ENCODE peak calls at places on chromosomes 2 and 18, in seven cellular contexts. P is sigmoid colon, T is SK-N-SH, A is ovary, O is suprapubic skin, G is K562, X is stomach. M is an unnamed sample. For H3K4me1, the result is how much of the 10 kb centered on the place peaks cover.

GRCh38 chr2:151238527-151239487 is 22.9 kb downstream of the RBM43 start:
- DNase-seq in G (peak), P (peak), A (peak), T (peak), X (no peak), O (no peak), M (peak)

GRCh38 chr2:138707424-138708074 is 72.6 kb downstream of the NXPH2 start:
- DNase-seq in T (no peak), G (no peak), P (no peak), A (no peak), O (no peak), X (no peak), M (no peak)

GRCh38 chr2:9991829-9992273 is 40.4 kb downstream of the GRHL1 start:
- DNase-seq in P (no peak), O (no peak), A (no peak), X (no peak), T (no peak), G (no peak), M (no peak)

GRCh38 chr18:14189858-14190257 is 57.6 kb upstream of the ZNF519 start:
- DNase-seq in X (no peak), T (no peak), G (no peak), P (no peak), A (no peak), O (no peak), M (no peak)

GRCh38 chr18:26215247-26215970 is 10.8 kb upstream of the TAF4B start:
- DNase-seq in A (no peak), X (no peak), T (no peak), O (no peak), G (no peak), P (no peak), M (no peak)

GRCh38 chr2:112800881-112801583 is 16.7 kb upstream of the IL1A start:
- DNase-seq in O (no peak), X (no peak), T (no peak), P (no peak), A (no peak), G (no peak), M (no peak)

GRCh38 chr2:2581331-2582159 is 250.5 kb upstream of the MYT1L start:
- DNase-seq in X (peak), O (peak), P (no peak), G (no peak), T (peak), A (no peak), M (no peak)

GRCh38 chr2:241852116-241852980 is 6.3 kb downstream of the PDCD1 start:
- DNase-seq in O (peak), G (no peak), T (peak), A (no peak), P (peak), X (peak), M (peak)

GRCh38 chr18:61845212-61845611 is 47.6 kb downstream of the RNF152 start:
- DNase-seq in P (no peak), G (no peak), A (no peak), X (no peak), T (no peak), O (no peak), M (no peak)

GRCh38 chr2:169005994-169006393 is 25.1 kb downstream of the ABCB11 start:
- DNase-seq in T (no peak), P (no peak), O (no peak), A (no peak), X (no peak), G (no peak), M (no peak)

GRCh38 chr2:150207979-150208378 is 279.5 kb downstream of the RND3 start:
- DNase-seq in A (no peak), P (no peak), X (peak), O (no peak), T (peak), G (no peak), M (no peak)

GRCh38 chr18:6857305-6857704 is 127.8 kb downstream of the ARHGAP28 start:
- DNase-seq in T (no peak), X (no peak), P (no peak), O (no peak), G (peak), A (no peak), M (no peak)

GRCh38 chr18:11308499-11308898 is 159.1 kb upstream of the PIEZO2 start:
- DNase-seq in A (no peak), X (no peak), P (no peak), O (no peak), T (no peak), G (no peak), M (no peak)

GRCh38 chr2:162138310-162138709 is 13.7 kb downstream of the GCG start:
- DNase-seq in X (no peak), P (no peak), O (no peak), T (no peak), A (no peak), G (no peak), M (no peak)

GRCh38 chr2:60481257-60481656 is 72.2 kb downstream of the BCL11A start:
- DNase-seq in O (no peak), P (no peak), A (no peak), X (no peak), T (no peak), G (no peak), M (no peak)

GRCh38 chr18:79193826-79194225 is 124.6 kb downstream of the ATP9B start:
- DNase-seq in O (no peak), X (no peak), A (no peak), P (no peak), T (no peak), G (no peak), M (no peak)

GRCh38 chr2:107336536-107336935 is 450.6 kb upstream of the ST6GAL2 start:
- DNase-seq in P (no peak), X (no peak), T (no peak), O (no peak), A (no peak), G (no peak), M (no peak)

GRCh38 chr18:58266291-58266690 is 222.3 kb downstream of the NEDD4L start:
- DNase-seq in A (no peak), G (no peak), P (no peak), X (no peak), O (no peak), T (no peak), M (no peak)

GRCh38 chr2:149799296-149799695 is 211.7 kb upstream of the MMADHC start:
- DNase-seq in T (peak), X (no peak), O (no peak), P (no peak), G (no peak), A (no peak), M (no peak)

DNA sequence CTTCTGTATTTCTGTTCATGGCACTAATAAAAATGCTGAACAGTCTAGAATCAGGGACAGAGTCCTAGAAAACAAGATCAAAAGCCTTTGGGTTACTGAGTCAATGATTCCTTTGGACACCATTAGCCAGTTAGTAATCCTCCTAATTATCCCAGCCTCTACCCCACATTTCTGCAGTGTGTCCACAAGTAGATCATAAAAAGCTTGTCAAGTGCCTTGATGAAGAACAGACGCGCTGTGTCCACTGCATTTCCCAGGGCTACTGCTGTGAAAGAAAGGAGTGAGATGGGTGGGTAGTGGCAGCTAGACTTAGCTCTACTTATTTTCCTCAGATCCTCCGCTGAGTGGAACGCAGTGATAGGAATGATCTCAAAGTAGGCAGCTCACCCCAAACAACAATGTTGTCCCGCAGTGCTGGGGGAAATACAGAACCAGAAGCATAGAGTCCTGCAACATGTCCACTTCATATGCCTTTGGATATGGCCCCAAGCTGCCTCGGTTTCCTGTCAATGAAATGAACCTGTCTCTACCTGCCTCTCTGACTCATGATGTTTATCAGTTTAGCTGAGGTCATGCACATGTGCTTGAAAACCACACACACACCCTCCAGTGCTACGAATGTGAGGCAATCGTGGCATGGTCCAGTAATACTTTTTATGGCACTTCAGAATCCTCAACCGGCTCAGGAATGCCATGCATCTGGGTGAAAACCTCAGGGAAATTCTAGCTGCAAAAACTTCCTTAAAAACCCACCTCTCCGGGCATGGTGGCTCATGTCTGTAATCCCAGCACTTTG is 115.4 kb downstream of the COL6A3 start:
- DNase-seq in T (peak), P (no peak), G (no peak), O (no peak), X (no peak), A (no peak), M (no peak)
- TF ChIP-seq EP300 in T (peak), P (peak), G (no peak), O (no peak), X (no peak), A (no peak), M (no peak)

DNA sequence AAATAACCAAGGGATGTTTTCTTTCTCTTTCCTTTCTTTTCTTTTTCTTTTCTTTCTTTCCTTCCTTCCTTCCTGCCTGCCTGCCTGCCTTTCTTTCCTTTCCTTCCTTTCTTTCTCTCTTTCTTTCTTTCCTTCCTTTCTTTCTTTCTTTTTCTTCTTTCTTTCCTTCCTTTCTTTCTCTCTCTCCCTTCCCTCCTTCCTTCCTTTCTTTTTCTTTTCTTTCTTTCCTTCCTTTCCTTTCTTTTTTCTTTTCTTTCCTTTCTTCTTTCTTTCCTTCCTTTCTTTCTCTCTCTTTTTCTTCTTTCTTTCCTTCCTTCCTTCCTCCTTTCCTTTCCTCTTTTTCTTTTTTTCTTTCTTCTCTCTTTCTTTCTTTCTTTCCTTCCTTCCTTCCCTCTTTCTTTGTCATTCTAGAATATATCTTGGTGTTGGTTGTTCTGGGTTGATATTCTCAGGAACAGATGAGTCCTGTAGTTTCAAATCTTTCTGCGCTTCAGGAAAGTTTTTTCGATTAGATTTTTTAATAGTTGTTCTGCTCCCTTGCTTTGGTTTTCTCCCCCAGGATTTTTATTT is 101.5 kb upstream of the FBXO11 start:
- DNase-seq in T (no peak), P (no peak), G (no peak), O (no peak), A (no peak), X (no peak), M (no peak)
- TF ChIP-seq CTCF in T (no peak), P (no peak), G (no peak), O (no peak), A (no peak), X (no peak), M (no peak)

DNA sequence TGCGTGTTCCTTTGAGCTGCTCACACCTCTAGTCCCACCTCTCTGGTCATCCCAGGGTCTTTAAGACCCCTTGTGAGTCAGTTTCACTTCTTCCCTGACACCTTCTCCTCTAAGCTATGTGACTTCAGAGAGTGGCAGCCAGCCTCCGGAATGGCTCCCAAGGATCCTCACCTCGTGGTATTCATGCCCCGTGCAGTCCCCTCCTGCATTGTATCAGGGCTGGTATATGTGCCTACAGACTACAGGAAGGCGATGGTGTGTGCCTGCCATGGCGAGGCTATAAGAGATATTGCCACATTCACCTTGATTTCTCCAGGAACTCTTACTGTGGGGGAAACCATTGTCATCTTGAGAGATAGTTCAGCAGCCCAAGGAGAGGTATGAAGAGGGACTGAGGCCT is 128.0 kb upstream of the SMAD2 start:
- DNase-seq in A (no peak), P (no peak), G (no peak), T (no peak), O (no peak), X (no peak), M (no peak)
- H3K4me1 ChIP-seq in A (under half), P (under half), G (under half), T (under half), O (under half), X (under half), M (under half)

DNA sequence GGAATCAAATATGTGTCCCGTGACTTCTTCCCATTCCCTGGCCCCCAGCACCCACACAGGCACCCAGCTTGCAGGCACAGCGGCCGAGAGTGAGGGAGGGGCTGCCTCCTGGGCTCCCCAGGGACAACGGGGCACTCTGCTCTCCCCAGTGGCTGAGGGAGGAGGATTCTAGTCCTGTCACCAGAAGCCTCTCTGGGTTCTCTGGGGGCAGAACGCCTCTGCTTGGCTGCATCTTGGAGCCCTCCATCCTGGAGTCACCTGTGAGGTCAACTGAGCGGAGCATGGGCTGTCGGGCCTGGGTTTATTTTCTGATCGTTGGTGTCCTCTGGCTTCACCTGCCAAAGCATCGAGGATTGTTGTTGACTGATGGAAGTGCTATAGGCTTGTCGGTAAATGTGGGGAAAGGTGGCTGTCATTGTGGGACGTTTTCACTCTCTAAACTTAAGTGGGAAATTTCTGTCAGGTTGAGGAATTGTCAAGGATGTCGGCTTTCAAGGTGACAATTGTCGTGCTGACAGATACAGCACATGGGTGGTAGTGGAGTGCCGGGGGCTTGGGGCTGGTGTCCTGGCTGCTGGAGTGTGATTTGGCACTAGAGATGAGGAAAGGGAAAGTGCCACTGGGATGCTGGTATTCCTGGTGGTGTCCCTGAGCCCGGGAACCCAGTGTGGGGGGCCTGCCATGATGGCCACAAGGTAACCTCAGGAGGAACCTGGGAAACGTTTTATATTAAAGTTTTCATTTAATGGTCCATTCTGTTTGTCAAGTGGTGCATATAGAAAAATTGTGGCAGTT is 13.6 kb downstream of the SH3RF3 start:
- DNase-seq in A (no peak), T (no peak), G (no peak), P (no peak), O (no peak), X (no peak), M (no peak)
- TF ChIP-seq EP300 in A (no peak), T (no peak), G (no peak), P (no peak), O (no peak), X (no peak), M (no peak)

DNA sequence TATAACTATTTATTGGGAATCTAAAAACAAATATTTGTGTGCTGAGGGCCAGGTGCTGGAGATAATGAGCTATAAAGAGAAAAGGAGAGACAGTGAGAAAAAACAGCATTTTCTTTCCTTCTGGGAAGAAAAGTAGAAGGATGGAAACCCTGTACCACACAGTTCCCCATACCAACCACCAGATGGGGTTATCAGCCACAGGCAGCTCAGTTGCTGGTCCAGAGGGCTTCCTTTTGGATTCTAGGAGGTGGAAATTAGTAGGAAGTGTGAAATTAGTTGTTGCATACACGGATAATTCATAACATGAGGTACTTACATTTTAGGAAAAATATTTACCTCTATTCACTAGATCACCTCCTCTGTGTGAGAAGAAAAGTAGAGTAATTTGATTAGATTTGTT is 237.0 kb upstream of the FOSL2 start:
- DNase-seq in A (no peak), G (peak), O (no peak), T (peak), X (no peak), P (no peak), M (no peak)
- TF ChIP-seq CTCF in A (no peak), G (peak), O (peak), T (peak), X (no peak), P (peak), M (no peak)

DNA sequence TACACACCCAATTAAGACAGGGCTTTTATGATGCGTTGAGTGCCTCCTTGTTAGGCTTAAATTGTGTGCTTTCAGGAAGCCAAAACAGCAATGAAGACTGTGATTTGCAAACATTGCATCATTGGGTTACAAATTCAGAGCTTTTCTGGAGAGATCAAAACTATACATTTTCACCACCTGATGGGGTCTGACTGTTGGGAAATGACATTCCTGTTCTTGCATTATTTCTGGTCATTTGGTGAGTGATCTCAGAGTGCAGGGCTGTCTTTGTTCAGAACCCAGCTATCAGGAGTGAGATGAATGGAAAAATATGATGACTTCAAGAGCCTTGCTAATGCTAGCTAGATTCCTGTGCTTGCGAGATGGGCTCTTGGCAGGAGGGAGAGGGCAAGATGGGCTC is 39.1 kb downstream of the SH3RF3 start:
- DNase-seq in G (no peak), P (no peak), T (no peak), O (no peak), X (no peak), A (no peak), M (no peak)
- H3K4me1 ChIP-seq in G (under half), P (under half), T (under half), O (under half), X (half or more), A (under half), M (under half)

M was measured in tibial nerve.